ENCODE peak calls at places on chromosomes 6 and 20, in four cellular contexts. O, M, F and E are unnamed samples.

GRCh38 chr6:56730663-56731529 is 88.2 kb upstream of the DST start:
- DNase-seq in O (no peak), M (no peak), F (peak; percentile 39), E (no peak)

GRCh38 chr20:46087161-46087560 is 2.6 kb downstream of the NCOA5 start:
- DNase-seq in O (no peak), M (no peak), F (no peak), E (no peak)

GRCh38 chr20:13285408-13285807 is 64.3 kb downstream of the ISM1 start:
- DNase-seq in O (no peak), M (no peak), F (no peak), E (no peak)

GRCh38 chr6:136067731-136068341 is 182.3 kb downstream of the MTFR2 start:
- DNase-seq in O (peak; percentile 41), M (no peak), F (no peak), E (no peak)

GRCh38 chr6:47132724-47133123 is 90.6 kb upstream of the ADGRF1 start:
- DNase-seq in O (no peak), M (no peak), F (no peak), E (no peak)

GRCh38 chr6:1856381-1856780 is 246.7 kb downstream of the FOXC1 start:
- DNase-seq in O (no peak), M (no peak), F (peak; percentile 27), E (peak; percentile 66)

GRCh38 chr6:30709101-30709868 is 7.8 kb downstream of the MDC1 start:
- DNase-seq in O (no peak), M (no peak), F (no peak), E (no peak)

GRCh38 chr6:25377672-25378071 is 98.5 kb downstream of the CARMIL1 start:
- DNase-seq in O (no peak), M (no peak), F (no peak), E (no peak)

GRCh38 chr6:16635810-16636602 is 125.3 kb downstream of the ATXN1 start:
- DNase-seq in O (no peak), M (no peak), F (peak; percentile 77), E (peak; percentile 52)

GRCh38 chr20:64164123-64164836 is at the start of gene MYT1:
- DNase-seq in O (no peak), M (no peak), F (no peak), E (no peak)

GRCh38 chr6:140708386-140708785 is 1333.9 kb upstream of the CITED2 start:
- DNase-seq in O (no peak), M (no peak), F (no peak), E (no peak)

GRCh38 chr20:61907081-61907891 is 158.4 kb downstream of the TAF4 start:
- DNase-seq in O (no peak), M (no peak), F (no peak), E (no peak)

GRCh38 chr6:157346371-157346770 is 23.1 kb upstream of the TMEM242 start:
- DNase-seq in O (no peak), M (no peak), F (no peak), E (no peak)

GRCh38 chr6:157853902-157854481 is 30.9 kb downstream of the SNX9 start:
- DNase-seq in O (no peak), M (no peak), F (no peak), E (no peak)

GRCh38 chr20:3161316-3162079 is 1.8 kb upstream of the FASTKD5 start:
- DNase-seq in O (no peak), M (no peak), F (no peak), E (no peak)

GRCh38 chr20:3157817-3158216 is 1.8 kb downstream of the FASTKD5 start:
- DNase-seq in O (no peak), M (no peak), F (no peak), E (no peak)

GRCh38 chr20:3162080-3162611 is 2.5 kb upstream of the FASTKD5 start:
- DNase-seq in O (no peak), M (no peak), F (no peak), E (no peak)

GRCh38 chr20:3158968-3159431 is 665 bp downstream of the FASTKD5 start:
- DNase-seq in O (peak; percentile 58), M (no peak), F (peak; percentile 5), E (no peak)

DNA sequence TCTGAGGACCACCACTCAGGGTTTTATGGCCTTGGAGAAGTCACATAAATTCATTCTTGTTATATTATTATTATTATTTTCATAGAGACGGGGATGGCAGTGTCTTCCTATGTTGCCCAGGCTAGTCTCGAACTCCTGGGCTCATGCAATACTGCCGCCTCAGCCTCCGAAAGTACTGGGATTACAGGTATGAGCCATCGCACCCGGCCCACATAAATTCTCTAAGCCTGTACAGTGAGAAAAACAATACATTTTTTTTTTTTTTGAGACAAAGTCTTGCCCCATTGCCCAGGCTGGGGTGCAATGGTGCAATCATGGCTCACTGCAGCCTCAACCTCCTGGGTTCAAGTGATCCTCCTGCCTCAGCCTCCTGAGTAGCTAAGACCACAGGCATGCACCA is 753 bp upstream of the FASTKD5 start:
- DNase-seq in O (no peak), M (no peak), F (no peak), E (no peak)
- H3K4me3 ChIP-seq in O (peak overlapping the region; percentile 82), M (peak overlapping the region; percentile 100), F (no peak overlapping the region), E (no peak overlapping the region)

GRCh38 chr6:125742024-125742423 is 7.4 kb upstream of the HEY2 start:
- DNase-seq in O (no peak), M (no peak), F (no peak), E (no peak)
- H3K4me3 ChIP-seq in O (no peak overlapping the region), M (peak overlapping the region; percentile 89), F (no peak overlapping the region), E (no peak overlapping the region)

GRCh38 chr20:48791014-48791413 is 36.8 kb downstream of the PREX1 start:
- DNase-seq in O (no peak), M (no peak), F (no peak), E (no peak)

GRCh38 chr20:48789781-48790544 is 37.8 kb downstream of the PREX1 start:
- DNase-seq in O (no peak), M (no peak), F (no peak), E (no peak)

GRCh38 chr20:48787861-48788375 is 39.9 kb downstream of the PREX1 start:
- DNase-seq in O (no peak), M (no peak), F (peak; percentile 65), E (peak; percentile 71)

GRCh38 chr20:48788486-48789072 is 39.2 kb downstream of the PREX1 start:
- DNase-seq in O (no peak), M (no peak), F (no peak), E (no peak)

DNA sequence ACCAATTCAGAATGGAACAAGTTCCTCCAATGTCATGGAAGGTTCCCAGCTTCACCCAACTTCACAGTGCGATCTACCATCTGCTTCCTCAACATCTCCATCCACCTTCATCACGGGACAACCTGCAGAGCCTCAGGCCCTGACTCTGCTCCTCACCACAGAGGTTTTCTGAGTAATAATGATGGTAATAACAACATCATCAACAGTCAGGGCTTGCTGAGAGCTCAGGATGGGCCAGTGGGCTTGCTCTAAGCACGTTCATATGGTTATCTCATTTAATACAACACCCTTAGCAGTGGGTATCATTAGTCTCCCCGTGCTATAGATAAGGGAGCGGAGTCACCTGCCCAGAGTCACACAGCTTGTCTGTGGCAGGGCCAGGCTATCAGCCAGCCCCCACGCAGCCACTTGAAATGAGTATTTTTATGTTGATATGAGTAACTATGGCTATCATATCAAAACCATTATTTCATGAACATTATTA is 38.6 kb downstream of the PREX1 start:
- DNase-seq in O (no peak), M (no peak), F (no peak), E (no peak)
- H3K4me3 ChIP-seq in O (no peak overlapping the region), M (no peak overlapping the region), F (no peak overlapping the region), E (no peak overlapping the region)

GRCh38 chr6:134455319-134455718 is 137.4 kb upstream of the SGK1 start:
- DNase-seq in O (no peak), M (no peak), F (no peak), E (no peak)

GRCh38 chr6:134452901-134453300 is 135.0 kb upstream of the SGK1 start:
- DNase-seq in O (no peak), M (no peak), F (no peak), E (no peak)

GRCh38 chr6:134456284-134456683 is 138.4 kb upstream of the SGK1 start:
- DNase-seq in O (no peak), M (no peak), F (no peak), E (no peak)

GRCh38 chr6:134453792-134454510 is 136.0 kb upstream of the SGK1 start:
- DNase-seq in O (no peak), M (no peak), F (no peak), E (no peak)

GRCh38 chr6:134454794-134455193 is 136.9 kb upstream of the SGK1 start:
- DNase-seq in O (no peak), M (no peak), F (no peak), E (no peak)
- H3K4me3 ChIP-seq in O (no peak overlapping the region), M (no peak overlapping the region), F (no peak overlapping the region), E (no peak overlapping the region)

GRCh38 chr6:39430446-39430845 is 107.9 kb upstream of the KCNK16 start:
- DNase-seq in O (no peak), M (no peak), F (no peak), E (no peak)

GRCh38 chr6:39432311-39433025 is 110.0 kb upstream of the KCNK16 start:
- DNase-seq in O (no peak), M (no peak), F (no peak), E (no peak)

GRCh38 chr6:39428152-39428551 is 105.7 kb upstream of the KCNK16 start:
- DNase-seq in O (no peak), M (no peak), F (no peak), E (no peak)

GRCh38 chr6:39433630-39434029 is 111.1 kb upstream of the KCNK16 start:
- DNase-seq in O (no peak), M (no peak), F (no peak), E (no peak)

DNA sequence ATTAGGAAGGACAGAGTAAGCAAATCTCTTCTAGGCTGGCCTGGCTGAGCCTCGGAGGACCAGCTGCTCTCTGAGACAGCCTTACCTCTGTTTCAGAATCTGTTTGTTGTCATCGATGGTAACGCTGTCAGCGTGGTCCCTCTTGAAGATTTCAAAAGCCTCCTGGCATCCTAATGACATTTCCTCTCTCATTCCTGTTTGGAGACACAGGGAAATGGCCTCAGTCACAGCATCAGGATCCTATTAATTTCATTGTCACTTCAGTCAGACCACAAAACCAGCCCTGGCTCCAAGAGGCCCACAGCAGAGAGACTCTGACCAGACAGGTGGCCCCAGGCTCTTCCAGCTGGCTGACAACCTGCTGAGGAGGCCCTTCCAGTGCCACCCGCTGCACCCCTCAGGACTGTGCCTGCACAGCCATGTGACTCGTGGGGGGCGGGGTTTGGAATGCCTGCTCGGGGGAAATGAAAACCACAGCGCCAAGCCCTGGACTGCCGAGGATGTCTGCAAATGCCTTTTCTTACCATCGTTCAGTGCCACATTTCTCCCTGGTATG is 108.5 kb upstream of the KCNK16 start:
- DNase-seq in O (peak; percentile 29), M (peak; percentile 70), F (no peak), E (no peak)
- H3K4me3 ChIP-seq in O (no peak overlapping the region), M (no peak overlapping the region), F (no peak overlapping the region), E (no peak overlapping the region)